ENCODE peak calls at places on chromosome 17, in nine cellular contexts. B is ascending aorta, D is heart left ventricle, C is esophagus squamous epithelium, H is bronchial epithelial cell, O is cardiac muscle cell, P is BE2C, G is uterus, A is aorta. Y is an unnamed sample.

GRCh38 chr17:78826836-78827509 is 13.6 kb downstream of the USP36 start:
- DNase-seq in A (peak; percentile 77), P (no peak), D (peak; percentile 45), H (no peak), B (no peak), O (no peak), G (no peak), C (no peak), Y (no peak)

GRCh38 chr17:72373910-72374741 is 253.3 kb downstream of the SOX9 start:
- DNase-seq in O (peak; percentile 34), A (no peak), C (no peak), G (no peak), D (no peak), H (no peak), B (no peak), P (peak; percentile 93), Y (no peak)

GRCh38 chr17:59840908-59841666 is 51.7 kb downstream of the TUBD1 start:
- DNase-seq in C (no peak), A (no peak), D (no peak), H (peak; percentile 69), P (no peak), B (no peak), O (peak; percentile 79), G (no peak), Y (no peak)

GRCh38 chr17:12955521-12955920 is 62.3 kb downstream of the ELAC2 start:
- DNase-seq in O (no peak), C (no peak), G (no peak), B (no peak), P (no peak), A (no peak), D (no peak), H (no peak), Y (no peak)

GRCh38 chr17:77434136-77435114 is 293.7 kb downstream of the SEC14L1 start:
- DNase-seq in C (no peak), A (no peak), B (no peak), P (peak; percentile 47), D (no peak), O (no peak), H (no peak), G (no peak), Y (no peak)

GRCh38 chr17:80871341-80871740 is 120.3 kb upstream of the CHMP6 start:
- DNase-seq in O (peak; percentile 17), P (peak; percentile 3), C (no peak), H (no peak), G (no peak), A (peak; percentile 69), B (no peak), D (peak; percentile 33), Y (peak; percentile 53)

GRCh38 chr17:13699261-13699660 is 97.5 kb upstream of the HS3ST3A1 start:
- DNase-seq in P (no peak), H (no peak), D (no peak), B (no peak), C (no peak), O (no peak), A (no peak), G (no peak), Y (no peak)

GRCh38 chr17:75417054-75417453 is 11.6 kb upstream of the GRB2 start:
- DNase-seq in B (no peak), D (peak; percentile 46), A (no peak), C (no peak), H (no peak), G (no peak), O (no peak), P (no peak), Y (no peak)

GRCh38 chr17:79532107-79532790 is 78.6 kb downstream of the RBFOX3 start:
- DNase-seq in A (peak; percentile 56), B (no peak), O (no peak), C (no peak), G (no peak), D (no peak), P (no peak), H (no peak), Y (no peak)

GRCh38 chr17:73976147-73976546 is 227.3 kb upstream of the RPL38 start:
- DNase-seq in A (no peak), G (no peak), P (peak; percentile 54), B (no peak), C (no peak), H (no peak), D (no peak), O (peak; percentile 7), Y (peak; percentile 4)

DNA sequence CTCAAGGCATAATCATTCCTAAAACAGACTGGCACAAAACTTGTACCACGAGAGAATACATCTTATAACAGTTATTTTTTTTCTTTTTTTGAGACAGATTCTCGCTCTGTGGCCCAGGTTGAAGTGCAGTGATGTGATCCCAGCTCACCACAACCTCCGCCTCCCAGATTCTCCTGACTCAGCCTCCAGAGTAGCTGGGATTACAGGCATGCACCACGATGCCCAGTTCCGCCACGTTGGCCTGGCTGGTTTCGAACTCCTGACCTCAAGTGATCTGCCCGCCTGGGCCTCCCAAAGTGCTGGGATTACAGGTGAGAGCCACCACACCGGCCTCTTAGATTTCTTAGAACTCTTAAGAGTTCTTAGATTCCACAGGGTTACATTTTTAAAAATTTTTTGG is 4.1 kb downstream of the NUFIP2 start:
- DNase-seq in O (no peak), C (no peak), G (no peak), P (no peak), B (no peak), H (no peak), A (peak; percentile 38), D (no peak), Y (no peak)
- H3K4me3 ChIP-seq in O (no peak overlapping the region), C (no peak overlapping the region), G (no peak overlapping the region), P (no peak overlapping the region), B (no peak overlapping the region), H (no peak overlapping the region), A (no peak overlapping the region), D (no peak overlapping the region), Y (no peak overlapping the region)

DNA sequence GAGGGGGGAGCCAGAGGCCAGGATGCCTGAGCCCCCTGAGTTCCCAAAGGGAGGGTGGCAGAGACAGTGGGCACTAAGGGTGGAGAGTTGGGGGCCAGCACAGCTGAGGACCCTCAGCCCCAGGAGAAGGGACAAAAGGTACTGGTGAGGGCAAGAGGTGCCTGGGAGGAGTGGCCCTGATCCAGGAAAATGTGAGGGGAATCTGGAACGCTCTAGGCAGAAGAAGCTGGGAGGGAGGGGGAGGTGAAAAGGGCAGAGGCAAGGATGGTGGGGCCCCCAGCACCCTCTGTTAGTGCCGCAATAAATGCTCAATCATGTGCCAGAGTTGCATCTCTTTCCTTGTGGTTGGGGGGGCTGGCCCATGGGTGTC is 1.1 kb downstream of the TCAP start:
- DNase-seq in C (no peak), G (no peak), O (no peak), A (no peak), H (no peak), P (no peak), B (no peak), D (no peak), Y (peak; percentile 69)
- H3K27me3 ChIP-seq in C (peaks cover 5% of the 10 kb centered on the region), G (peaks cover 25% of the 10 kb centered on the region), O (no peaks in the 10 kb centered on the region), A (no peaks in the 10 kb centered on the region), H (peaks cover 21% of the 10 kb centered on the region), P (peaks cover 15% of the 10 kb centered on the region), B (no peaks in the 10 kb centered on the region), D (no peaks in the 10 kb centered on the region), Y (peaks cover 36% of the 10 kb centered on the region)

GRCh38 chr17:50080827-50081226 is 14.3 kb upstream of the PDK2 start:
- DNase-seq in A (peak; percentile 59), D (peak; percentile 81), B (no peak), O (no peak), G (no peak), P (no peak), C (no peak), H (no peak), Y (no peak)
- H3K36me3 ChIP-seq in A (peaks cover 2% of the 10 kb centered on the region), D (peaks cover 54% of the 10 kb centered on the region), B (peaks cover 64% of the 10 kb centered on the region), O (peaks cover 5% of the 10 kb centered on the region), G (no peaks in the 10 kb centered on the region), P (no peaks in the 10 kb centered on the region), C (peaks cover 9% of the 10 kb centered on the region), H (peaks cover 49% of the 10 kb centered on the region), Y (peaks cover 7% of the 10 kb centered on the region)

DNA sequence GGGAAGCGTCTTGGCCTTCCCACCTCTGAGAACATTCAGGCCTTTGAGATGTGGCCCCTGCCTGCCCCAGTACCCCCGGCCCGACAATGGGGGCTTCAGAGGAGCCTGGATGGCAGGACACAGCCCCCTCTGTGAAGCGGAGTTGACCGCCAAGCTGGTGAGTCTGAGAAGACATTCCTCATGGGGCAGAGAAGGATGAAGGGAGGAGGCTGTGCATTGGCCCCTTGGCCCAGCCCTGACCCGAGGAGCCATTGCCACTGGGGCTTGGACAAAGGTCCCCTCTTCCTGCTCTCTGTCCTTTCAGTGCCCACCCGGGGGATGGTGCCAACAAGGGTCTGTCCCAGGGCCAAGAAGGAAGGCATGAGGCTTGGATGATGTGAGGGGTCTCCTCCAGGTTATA is 30.9 kb upstream of the PHB1 start:
- DNase-seq in H (no peak), A (peak; percentile 39), P (no peak), D (no peak), O (no peak), C (no peak), B (no peak), G (no peak), Y (no peak)
- H3K4me3 ChIP-seq in H (no peak overlapping the region), A (no peak overlapping the region), P (no peak overlapping the region), D (no peak overlapping the region), O (no peak overlapping the region), C (no peak overlapping the region), B (no peak overlapping the region), G (no peak overlapping the region), Y (no peak overlapping the region)

DNA sequence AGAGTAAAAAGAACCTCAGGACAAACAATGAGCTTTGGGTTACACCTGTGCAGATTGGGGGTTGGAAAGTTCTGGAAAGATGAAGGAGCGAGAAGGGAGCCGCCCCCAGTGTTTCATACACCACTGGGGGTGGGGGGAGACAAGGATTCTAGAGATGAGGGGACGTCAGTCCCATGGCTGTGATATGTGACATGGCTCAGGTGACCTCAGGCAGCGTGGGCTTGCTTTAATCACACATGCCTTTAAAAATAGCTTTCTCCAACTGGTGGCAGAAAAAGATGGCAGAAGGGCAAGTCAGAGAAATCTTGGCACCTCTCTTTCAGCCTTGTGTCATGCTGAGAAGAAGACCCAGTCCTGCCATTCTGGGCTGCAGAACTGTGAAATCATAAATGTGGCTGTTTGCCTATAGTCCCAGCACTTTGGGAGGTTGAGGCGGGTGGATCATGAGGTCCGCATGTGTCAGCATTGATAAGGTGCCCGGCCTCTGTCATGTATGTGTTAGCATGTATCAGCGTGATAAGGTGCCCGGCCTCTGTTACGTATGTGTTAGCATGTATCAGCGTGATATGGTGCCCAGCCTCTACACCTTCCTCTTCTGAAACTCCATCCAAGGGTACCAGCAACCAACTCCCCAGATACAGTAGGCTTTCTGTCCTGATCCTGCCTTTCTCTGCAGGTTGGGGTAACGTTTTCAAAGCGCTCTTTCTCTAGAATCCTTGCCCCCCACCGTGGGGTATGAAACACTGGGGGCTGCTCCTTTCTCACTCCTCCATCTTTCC is 25.0 kb downstream of the WIPI1 start:
- DNase-seq in C (no peak), H (no peak), G (no peak), A (no peak), D (no peak), O (no peak), P (no peak), B (no peak), Y (no peak)
- H3K27me3 ChIP-seq in C (no peaks in the 10 kb centered on the region), H (no peaks in the 10 kb centered on the region), G (no peaks in the 10 kb centered on the region), A (no peaks in the 10 kb centered on the region), D (no peaks in the 10 kb centered on the region), O (no peaks in the 10 kb centered on the region), P (no peaks in the 10 kb centered on the region), B (no peaks in the 10 kb centered on the region), Y (no peaks in the 10 kb centered on the region)

Y was measured in H7.